ENCODE peak calls at places on chromosome 13, in nine cellular contexts. A, G, K, W, J, H, V, M and R are unnamed samples.

GRCh38 chr13:72530471-72530870 is 197.0 kb downstream of the MZT1 start:
- DNase-seq in A (no peak), G (no peak), K (no peak), W (peak; percentile 4), J (no peak), H (no peak), V (no peak), M (no peak), R (no peak)

GRCh38 chr13:79336971-79337370 is 69.1 kb downstream of the RBM26 start:
- DNase-seq in A (no peak), G (peak; percentile 6), K (no peak), W (no peak), J (no peak), H (peak; percentile 47), V (no peak), M (no peak), R (peak; percentile 34)

GRCh38 chr13:94416454-94417080 is 62.9 kb downstream of the DCT start:
- DNase-seq in A (peak; percentile 2), G (peak; percentile 92), K (peak; percentile 30), W (peak; percentile 24), J (peak; percentile 15), H (peak; percentile 87), V (peak; percentile 71), M (peak; percentile 84), R (no peak)

GRCh38 chr13:94978516-94978915 is 266.2 kb upstream of the SOX21 start:
- DNase-seq in A (no peak), G (no peak), K (no peak), W (no peak), J (no peak), H (no peak), V (no peak), M (no peak), R (no peak)

GRCh38 chr13:100597253-100597652 is 8.7 kb upstream of the GGACT start:
- DNase-seq in A (no peak), G (no peak), K (no peak), W (peak; percentile 17), J (no peak), H (no peak), V (no peak), M (no peak), R (no peak)

GRCh38 chr13:64471916-64472315 is 2758.2 kb downstream of the PCDH9 start:
- DNase-seq in A (peak; percentile 66), G (peak; percentile 46), K (peak; percentile 76), W (peak; percentile 60), J (peak; percentile 10), H (no peak), V (peak; percentile 70), M (no peak), R (no peak)

GRCh38 chr13:105655046-105655445 is 880.4 kb downstream of the EFNB2 start:
- DNase-seq in A (no peak), G (no peak), K (peak; percentile 90), W (peak; percentile 74), J (peak; percentile 65), H (no peak), V (no peak), M (no peak), R (no peak)

GRCh38 chr13:71316964-71317363 is 550.0 kb downstream of the DACH1 start:
- DNase-seq in A (no peak), G (no peak), K (no peak), W (no peak), J (no peak), H (no peak), V (no peak), M (no peak), R (no peak)

GRCh38 chr13:113982296-113982661 is 8.4 kb upstream of the C13orf46 start:
- DNase-seq in A (no peak), G (no peak), K (no peak), W (no peak), J (no peak), H (no peak), V (no peak), M (no peak), R (peak; percentile 70)

GRCh38 chr13:27252467-27252866 is 1.1 kb downstream of the RPL21 start:
- DNase-seq in A (no peak), G (no peak), K (no peak), W (no peak), J (no peak), H (no peak), V (no peak), M (no peak), R (no peak)

GRCh38 chr13:33169273-33169980 is 116.1 kb downstream of the STARD13 start:
- DNase-seq in A (peak; percentile 87), G (peak; percentile 8), K (peak; percentile 78), W (peak; percentile 93), J (peak; percentile 86), H (no peak), V (no peak), M (no peak), R (no peak)

GRCh38 chr13:85241045-85241444 is 558.2 kb downstream of the SLITRK6 start:
- DNase-seq in A (peak; percentile 44), G (no peak), K (peak; percentile 34), W (peak; percentile 44), J (peak; percentile 73), H (no peak), V (no peak), M (no peak), R (no peak)

GRCh38 chr13:26228080-26228479 is 6.0 kb upstream of the RNF6 start:
- DNase-seq in A (no peak), G (no peak), K (no peak), W (no peak), J (no peak), H (no peak), V (no peak), M (no peak), R (no peak)

GRCh38 chr13:74026753-74027152 is 107.5 kb downstream of the KLF12 start:
- DNase-seq in A (peak; percentile 61), G (peak; percentile 96), K (no peak), W (peak; percentile 37), J (peak; percentile 25), H (peak; percentile 91), V (peak; percentile 88), M (peak; percentile 81), R (peak; percentile 37)
- H3K27ac ChIP-seq in A (no peak overlapping the region), G (peak overlapping the region; percentile 79), K (no peak overlapping the region), W (no peak overlapping the region), J (no peak overlapping the region), H (no peak overlapping the region), V (peak overlapping the region; percentile 94), M (peak overlapping the region; percentile 15), R (no peak overlapping the region)

DNA sequence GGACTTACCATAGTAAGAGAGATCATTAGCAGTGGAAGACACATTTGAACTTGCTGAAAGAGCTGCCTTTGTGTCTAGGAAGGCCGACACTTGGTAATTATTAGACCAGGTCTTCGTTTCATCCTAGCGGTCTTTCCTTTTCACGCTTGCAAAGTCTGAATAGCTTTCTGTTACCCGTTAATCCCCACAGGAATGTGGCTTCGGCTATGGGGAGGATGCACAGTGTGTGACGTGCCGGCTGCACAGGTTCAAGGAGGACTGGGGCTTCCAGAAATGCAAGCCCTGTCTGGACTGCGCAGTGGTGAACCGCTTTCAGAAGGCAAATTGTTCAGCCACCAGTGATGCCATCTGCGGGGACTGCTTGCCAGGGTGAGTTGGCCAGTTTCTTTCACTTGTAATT is 45.5 kb downstream of the TNFRSF19 start:
- DNase-seq in A (no peak), G (peak; percentile 53), K (no peak), W (no peak), J (no peak), H (no peak), V (no peak), M (no peak), R (no peak)
- H3K4me1 ChIP-seq in A (peaks cover 25% of the 10 kb centered on the region), G (no peaks in the 10 kb centered on the region), K (peaks cover 28% of the 10 kb centered on the region), W (peaks cover 21% of the 10 kb centered on the region), J (peaks cover 12% of the 10 kb centered on the region), H (peaks cover 14% of the 10 kb centered on the region), V (no peaks in the 10 kb centered on the region), M (peaks cover 2% of the 10 kb centered on the region), R (peaks cover 15% of the 10 kb centered on the region)

GRCh38 chr13:30804474-30804873 is 69.1 kb downstream of the ALOX5AP start:
- DNase-seq in A (no peak), G (no peak), K (no peak), W (no peak), J (no peak), H (no peak), V (peak; percentile 31), M (no peak), R (no peak)

GRCh38 chr13:30805132-30805537 is 69.8 kb downstream of the ALOX5AP start:
- DNase-seq in A (no peak), G (no peak), K (no peak), W (no peak), J (no peak), H (no peak), V (peak; percentile 32), M (no peak), R (no peak)

GRCh38 chr13:30803791-30804190 is 68.4 kb downstream of the ALOX5AP start:
- DNase-seq in A (no peak), G (no peak), K (no peak), W (no peak), J (no peak), H (no peak), V (peak; percentile 15), M (no peak), R (no peak)

GRCh38 chr13:30802501-30802900 is 67.2 kb downstream of the ALOX5AP start:
- DNase-seq in A (no peak), G (no peak), K (no peak), W (no peak), J (no peak), H (no peak), V (no peak), M (no peak), R (no peak)

DNA sequence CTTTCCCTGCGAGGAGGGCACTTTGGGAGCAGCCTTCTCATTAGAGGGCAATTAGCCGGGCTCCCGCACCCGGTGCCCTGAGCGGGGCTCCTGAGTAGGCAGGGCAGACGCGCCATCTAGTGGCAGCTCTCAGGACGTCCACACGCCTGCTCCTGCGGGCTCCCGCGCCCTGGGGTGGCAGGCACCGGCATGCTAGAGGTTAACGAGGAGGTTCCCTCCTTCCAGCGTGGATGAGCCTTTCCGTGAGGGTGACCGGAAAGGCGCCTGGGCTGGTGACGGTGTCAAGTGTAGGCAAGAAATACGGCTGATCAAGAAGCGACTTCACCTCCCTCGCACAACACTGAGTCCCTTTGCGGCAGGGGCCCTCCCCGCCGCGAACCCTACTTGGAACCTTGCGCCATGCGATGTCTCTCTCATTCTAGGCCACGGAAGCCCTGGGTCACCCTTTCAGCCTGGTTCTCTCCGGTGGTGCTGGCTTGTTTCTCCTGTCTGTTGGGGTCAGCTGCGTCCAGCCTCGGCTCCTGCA is 67.7 kb downstream of the ALOX5AP start:
- DNase-seq in A (peak; percentile 74), G (peak; percentile 77), K (peak; percentile 77), W (peak; percentile 70), J (peak; percentile 77), H (peak; percentile 95), V (peak; percentile 90), M (peak; percentile 87), R (peak; percentile 94)
- H3K9ac ChIP-seq in A (peak overlapping the region; percentile 34), G (peak overlapping the region; percentile 21), K (peak overlapping the region; percentile 3), W (peak overlapping the region; percentile 8), J (no peak overlapping the region), H (no peak overlapping the region), V (no peak overlapping the region), M (no peak overlapping the region), R (peak overlapping the region; percentile 74)

DNA sequence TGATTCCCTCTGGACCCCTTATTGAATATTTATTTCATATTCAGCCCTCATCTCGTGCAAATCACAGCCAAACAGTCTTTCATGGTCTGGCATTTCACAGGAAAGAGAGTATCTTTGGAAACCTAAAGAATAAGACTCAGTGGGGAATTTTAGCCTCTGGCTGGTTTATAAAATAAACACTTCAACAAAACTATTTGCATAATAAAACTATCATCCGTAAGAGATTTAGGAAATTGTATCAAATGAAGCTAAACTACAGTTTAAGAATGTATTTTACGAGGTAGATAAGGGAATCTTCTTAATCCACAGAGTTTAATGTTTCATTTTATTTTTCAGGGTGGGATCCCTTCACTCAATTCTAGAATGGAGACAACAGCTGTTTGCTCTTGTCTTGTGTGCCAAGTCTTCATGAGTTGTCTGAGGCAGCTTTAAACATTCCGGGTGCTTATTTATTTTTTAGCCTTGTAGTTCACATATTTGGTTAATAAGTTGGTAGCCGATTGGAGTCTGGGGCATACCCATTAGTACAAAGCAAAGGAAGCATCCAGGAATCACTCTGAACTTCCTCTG is 634.4 kb upstream of the KLF12 start:
- DNase-seq in A (no peak), G (no peak), K (no peak), W (no peak), J (no peak), H (no peak), V (no peak), M (no peak), R (no peak)
- H3K27ac ChIP-seq in A (no peak overlapping the region), G (no peak overlapping the region), K (no peak overlapping the region), W (no peak overlapping the region), J (no peak overlapping the region), H (no peak overlapping the region), V (no peak overlapping the region), M (no peak overlapping the region), R (no peak overlapping the region)